ENCODE peak calls at places on chromosomes 2 and 18, in nine cellular contexts. G is uterus, R is HepG2, E is sigmoid colon, M is body of pancreas, J is IMR-90, Z is heart left ventricle, T is adrenal gland, Y is breast epithelium. K is an unnamed sample.

GRCh38 chr2:66334237-66335054 is 100.5 kb upstream of the MEIS1 start:
- DNase-seq in R (no peak), G (peak), T (peak), E (no peak), Y (no peak), J (no peak), Z (no peak), M (no peak), K (peak)

GRCh38 chr18:63974991-63975390 is 5.1 kb downstream of the SERPINB8 start:
- DNase-seq in J (peak), M (no peak), E (no peak), G (no peak), T (no peak), Y (no peak), Z (no peak), R (peak), K (peak)

GRCh38 chr2:196592912-196593881 is 46.3 kb upstream of the CCDC150 start:
- DNase-seq in R (no peak), E (no peak), J (peak), M (peak), Y (no peak), T (no peak), G (no peak), Z (peak), K (peak)

GRCh38 chr2:27636766-27637165 is 7.9 kb downstream of the GPN1 start:
- DNase-seq in R (no peak), E (no peak), J (peak), M (no peak), Y (no peak), G (no peak), T (no peak), Z (no peak), K (peak)

GRCh38 chr2:136305517-136306192 is 187.7 kb upstream of the CXCR4 start:
- DNase-seq in G (no peak), R (no peak), Z (no peak), E (no peak), Y (no peak), J (no peak), M (no peak), T (no peak), K (peak)

GRCh38 chr2:41827354-41827971 is 220.4 kb upstream of the PKDCC start:
- DNase-seq in M (no peak), J (no peak), E (no peak), Z (no peak), Y (no peak), R (peak), T (no peak), G (no peak), K (no peak)

GRCh38 chr2:30730736-30731135 is 76.5 kb downstream of the CAPN13 start:
- DNase-seq in E (peak), G (no peak), Z (no peak), Y (no peak), J (no peak), R (no peak), M (no peak), T (no peak), K (no peak)

GRCh38 chr2:127619901-127620705 is 25.9 kb upstream of the GPR17 start:
- DNase-seq in G (no peak), M (no peak), Y (peak), R (no peak), T (peak), E (peak), Z (no peak), J (no peak), K (no peak)

GRCh38 chr18:63037491-63037890 is 282.1 kb downstream of the BCL2 start:
- DNase-seq in T (no peak), Y (no peak), J (no peak), Z (no peak), G (no peak), E (no peak), R (no peak), M (no peak), K (no peak)

GRCh38 chr2:171595456-171595855 is 73.2 kb downstream of the CYBRD1 start:
- DNase-seq in R (no peak), Z (no peak), T (no peak), G (no peak), J (no peak), Y (no peak), M (no peak), E (no peak), K (no peak)

GRCh38 chr2:224211821-224212220 is 172.7 kb upstream of the SERPINE2 start:
- DNase-seq in T (no peak), R (no peak), G (no peak), J (no peak), Y (no peak), Z (no peak), E (no peak), M (no peak), K (no peak)

GRCh38 chr18:57819671-57820460 is 16.8 kb upstream of the ATP8B1 start:
- DNase-seq in J (peak), Y (peak), M (peak), Z (peak), G (peak), E (no peak), R (peak), T (peak), K (no peak)
- H3K4me3 ChIP-seq in J (no peak), Y (no peak), M (no peak), Z (peak), G (no peak), E (no peak), R (no peak), T (no peak), K (no peak)

GRCh38 chr2:96264086-96264485 is 1.7 kb downstream of the TMEM127 start:
- DNase-seq in Z (no peak), T (no peak), J (peak), E (no peak), G (no peak), R (no peak), M (no peak), Y (no peak), K (no peak)

GRCh38 chr2:96262306-96262705 is 3.5 kb downstream of the TMEM127 start:
- DNase-seq in G (no peak), Z (no peak), M (no peak), T (no peak), E (no peak), J (no peak), R (no peak), Y (no peak), K (no peak)

GRCh38 chr2:96265840-96266569 is at the start of the genes CIAO1 and TMEM127:
- DNase-seq in Z (peak), T (peak), Y (peak), J (peak), R (peak), M (peak), G (peak), E (peak), K (peak)

GRCh38 chr2:96265349-96265839 is 403 bp downstream of the TMEM127 start:
- DNase-seq in M (peak), T (peak), Z (peak), Y (peak), J (no peak), R (peak), G (no peak), E (peak), K (peak)

GRCh38 chr2:96264656-96265348 is 995 bp downstream of the TMEM127 start:
- DNase-seq in E (peak), Y (no peak), M (no peak), Z (peak), J (peak), T (no peak), R (peak), G (no peak), K (peak)
- TF ChIP-seq POLR2A in E (no peak), Y (no peak), M (no peak), Z (no peak), J (no peak), T (no peak), R (no peak), G (no peak), K (no peak)

GRCh38 chr2:1736997-1737480 is 7.3 kb downstream of the PXDN start:
- DNase-seq in J (peak), M (no peak), Y (no peak), G (peak), E (peak), Z (no peak), T (peak), R (no peak), K (no peak)
- H3K4me3 ChIP-seq in J (peak), M (no peak), Y (no peak), G (no peak), E (peak), Z (no peak), T (no peak), R (no peak), K (no peak)

DNA sequence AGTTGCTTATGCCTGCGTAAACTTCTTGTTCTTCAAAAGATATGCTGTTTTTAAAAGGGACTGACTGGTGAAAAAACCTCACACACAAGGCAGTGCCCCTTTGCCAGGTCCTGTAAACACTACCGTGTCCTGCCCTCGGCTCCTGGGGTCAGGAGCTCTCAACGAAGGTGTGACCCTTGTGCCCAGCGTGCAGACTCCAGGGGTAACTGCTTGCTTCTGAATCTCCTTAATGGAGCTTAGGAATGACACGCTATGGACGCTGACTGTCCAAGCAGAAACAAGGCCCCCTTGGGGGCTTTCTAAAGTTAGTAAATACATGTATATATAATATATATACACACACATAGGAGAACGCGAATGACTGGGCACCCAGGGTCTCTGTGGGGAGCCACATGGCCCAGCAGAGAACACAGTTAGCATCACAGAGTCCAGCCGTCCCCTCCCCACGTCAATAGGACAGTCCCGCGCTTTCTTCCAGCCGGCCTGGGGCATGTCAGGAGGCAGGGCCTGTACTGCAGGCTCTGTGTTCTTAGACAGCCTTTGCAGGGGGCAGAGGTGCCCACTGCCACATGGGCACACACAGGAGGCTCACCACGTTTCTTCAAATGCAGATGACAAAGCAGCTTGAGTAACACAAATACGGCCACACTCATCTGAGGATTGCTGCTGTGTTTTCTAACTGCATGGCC is 96.1 kb downstream of the HDAC4 start:
- DNase-seq in J (no peak), R (no peak), Y (no peak), Z (no peak), G (peak), M (no peak), E (peak), T (no peak), K (no peak)
- TF ChIP-seq POLR2A in J (no peak), R (no peak), Y (no peak), Z (no peak), G (no peak), M (no peak), E (no peak), T (no peak), K (no peak)

DNA sequence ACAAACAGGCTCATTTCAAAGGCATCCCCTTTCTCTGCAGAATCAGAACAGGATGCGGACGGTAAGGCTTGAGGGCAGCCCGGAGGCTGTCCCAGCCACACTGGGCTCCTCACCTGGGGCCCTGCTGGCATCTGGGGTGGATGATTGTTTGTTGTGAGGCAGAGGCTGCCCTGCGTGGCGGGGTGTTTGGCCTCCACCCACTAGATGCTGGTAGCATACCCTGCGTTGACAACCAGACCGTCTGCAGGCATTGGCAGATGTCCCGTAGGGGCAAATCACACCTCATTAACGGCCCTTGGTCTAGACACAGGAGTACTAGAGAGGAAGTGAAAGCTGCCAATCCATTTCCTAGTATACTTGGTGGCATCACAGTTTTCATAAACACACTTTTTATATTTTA is 52.3 kb downstream of the MBP start:
- DNase-seq in Z (peak), G (no peak), M (no peak), R (no peak), T (no peak), Y (no peak), J (no peak), E (no peak), K (no peak)
- H3K4me3 ChIP-seq in Z (no peak), G (no peak), M (no peak), R (no peak), T (no peak), Y (no peak), J (no peak), E (no peak), K (no peak)

GRCh38 chr2:151292546-151292945 is 3.1 kb upstream of the NMI start:
- DNase-seq in E (no peak), T (no peak), M (no peak), Z (no peak), Y (no peak), J (no peak), R (no peak), G (no peak), K (peak)
- TF ChIP-seq POLR2A in E (no peak), T (no peak), M (no peak), Z (no peak), Y (no peak), J (no peak), R (no peak), G (no peak), K (no peak)

K was measured in NB4.